ENCODE peak calls at places on chromosome 10, in eight cellular contexts. One of them, this sample, is unnamed.

GRCh38 chr10:73495884-73496674 is at the start of gene PPP3CB:
- DNase-seq in CD8-positive, alpha-beta T cell: peak
- DNase-seq in MM.1S: peak
- DNase-seq in cardiac fibroblast: peak
- DNase-seq in upper lobe of left lung: peak
- DNase-seq in Peyer's patch: peak
- DNase-seq in neural progenitor cell: peak
- DNase-seq in Calu3: peak
- DNase-seq in this sample: peak

GRCh38 chr10:123573236-123574147 is 92.7 kb upstream of the GPR26 start:
- DNase-seq in CD8-positive, alpha-beta T cell: no peak
- DNase-seq in MM.1S: peak
- DNase-seq in cardiac fibroblast: peak
- DNase-seq in upper lobe of left lung: no peak
- DNase-seq in Peyer's patch: peak
- DNase-seq in neural progenitor cell: peak
- DNase-seq in Calu3: peak
- DNase-seq in this sample: no peak

GRCh38 chr10:57786850-57787750 is 480.6 kb downstream of the IPMK start:
- DNase-seq in CD8-positive, alpha-beta T cell: no peak
- DNase-seq in MM.1S: no peak
- DNase-seq in cardiac fibroblast: no peak
- DNase-seq in upper lobe of left lung: no peak
- DNase-seq in Peyer's patch: no peak
- DNase-seq in neural progenitor cell: no peak
- DNase-seq in Calu3: no peak
- DNase-seq in this sample: no peak

GRCh38 chr10:88236121-88236743 is 346.9 kb downstream of the RNLS start:
- DNase-seq in CD8-positive, alpha-beta T cell: no peak
- DNase-seq in MM.1S: no peak
- DNase-seq in cardiac fibroblast: peak
- DNase-seq in upper lobe of left lung: no peak
- DNase-seq in Peyer's patch: no peak
- DNase-seq in neural progenitor cell: no peak
- DNase-seq in Calu3: no peak
- DNase-seq in this sample: no peak

GRCh38 chr10:3764626-3765375 is 20.2 kb downstream of the KLF6 start:
- DNase-seq in CD8-positive, alpha-beta T cell: peak
- DNase-seq in MM.1S: peak
- DNase-seq in cardiac fibroblast: no peak
- DNase-seq in upper lobe of left lung: no peak
- DNase-seq in Peyer's patch: peak
- DNase-seq in neural progenitor cell: no peak
- DNase-seq in Calu3: no peak
- DNase-seq in this sample: no peak

GRCh38 chr10:21972584-21972983 is 30.9 kb downstream of the DNAJC1 start:
- DNase-seq in CD8-positive, alpha-beta T cell: no peak
- DNase-seq in MM.1S: peak
- DNase-seq in cardiac fibroblast: no peak
- DNase-seq in upper lobe of left lung: no peak
- DNase-seq in Peyer's patch: no peak
- DNase-seq in neural progenitor cell: no peak
- DNase-seq in Calu3: no peak
- DNase-seq in this sample: no peak

GRCh38 chr10:19302117-19302516 is 253.5 kb downstream of the MALRD1 start:
- DNase-seq in CD8-positive, alpha-beta T cell: no peak
- DNase-seq in MM.1S: no peak
- DNase-seq in cardiac fibroblast: peak
- DNase-seq in upper lobe of left lung: no peak
- DNase-seq in Peyer's patch: no peak
- DNase-seq in neural progenitor cell: no peak
- DNase-seq in Calu3: no peak
- DNase-seq in this sample: no peak

GRCh38 chr10:50551894-50552293 is 71.9 kb downstream of the SGMS1 start:
- DNase-seq in CD8-positive, alpha-beta T cell: no peak
- DNase-seq in MM.1S: no peak
- DNase-seq in cardiac fibroblast: no peak
- DNase-seq in upper lobe of left lung: no peak
- DNase-seq in Peyer's patch: no peak
- DNase-seq in neural progenitor cell: no peak
- DNase-seq in Calu3: no peak
- DNase-seq in this sample: no peak

GRCh38 chr10:131881104-131881880 is 19.5 kb upstream of the PPP2R2D start:
- DNase-seq in CD8-positive, alpha-beta T cell: no peak
- DNase-seq in MM.1S: no peak
- DNase-seq in cardiac fibroblast: no peak
- DNase-seq in upper lobe of left lung: no peak
- DNase-seq in Peyer's patch: no peak
- DNase-seq in neural progenitor cell: no peak
- DNase-seq in Calu3: no peak
- DNase-seq in this sample: no peak

GRCh38 chr10:131882151-131882550 is 18.7 kb upstream of the PPP2R2D start:
- DNase-seq in CD8-positive, alpha-beta T cell: no peak
- DNase-seq in MM.1S: no peak
- DNase-seq in cardiac fibroblast: no peak
- DNase-seq in upper lobe of left lung: no peak
- DNase-seq in Peyer's patch: no peak
- DNase-seq in neural progenitor cell: no peak
- DNase-seq in Calu3: no peak
- DNase-seq in this sample: no peak

GRCh38 chr10:131876543-131876942 is 24.3 kb upstream of the PPP2R2D start:
- DNase-seq in CD8-positive, alpha-beta T cell: no peak
- DNase-seq in MM.1S: no peak
- DNase-seq in cardiac fibroblast: no peak
- DNase-seq in upper lobe of left lung: no peak
- DNase-seq in Peyer's patch: no peak
- DNase-seq in neural progenitor cell: no peak
- DNase-seq in Calu3: no peak
- DNase-seq in this sample: no peak

GRCh38 chr10:131882590-131883451 is 18.0 kb upstream of the PPP2R2D start:
- DNase-seq in CD8-positive, alpha-beta T cell: no peak
- DNase-seq in MM.1S: no peak
- DNase-seq in cardiac fibroblast: no peak
- DNase-seq in upper lobe of left lung: no peak
- DNase-seq in Peyer's patch: no peak
- DNase-seq in neural progenitor cell: no peak
- DNase-seq in Calu3: no peak
- DNase-seq in this sample: no peak

DNA sequence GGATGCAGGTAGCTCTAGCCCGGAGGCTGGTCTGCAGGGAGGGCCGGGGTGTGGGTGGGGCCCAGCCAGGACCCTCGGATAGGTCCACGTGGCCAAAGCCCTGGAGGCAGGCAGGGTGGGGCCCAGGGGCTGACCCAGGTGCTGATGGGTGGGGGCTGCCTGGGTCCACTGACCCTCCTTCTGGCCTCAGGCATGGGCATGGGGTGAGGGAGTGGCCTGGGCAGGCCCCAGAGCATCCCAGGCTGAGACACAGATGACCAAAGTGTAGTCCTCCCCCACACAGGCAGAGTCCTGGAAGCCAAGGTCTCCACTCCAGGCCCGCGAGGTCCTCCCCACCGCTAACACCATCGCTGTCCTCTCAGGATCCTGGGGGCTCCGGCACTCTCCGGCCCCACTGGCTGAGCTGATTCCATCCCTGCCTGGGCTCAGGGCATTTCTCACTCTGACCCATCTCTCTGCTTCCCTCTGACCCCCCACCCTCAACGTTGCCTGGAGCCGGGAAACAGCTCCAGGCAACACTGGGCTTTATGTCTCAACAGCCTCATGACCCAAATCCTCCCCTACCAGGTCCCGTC is 20.7 kb upstream of the PPP2R2D start:
- DNase-seq in CD8-positive, alpha-beta T cell: no peak
- DNase-seq in MM.1S: no peak
- DNase-seq in cardiac fibroblast: no peak
- DNase-seq in upper lobe of left lung: no peak
- DNase-seq in Peyer's patch: no peak
- DNase-seq in neural progenitor cell: no peak
- DNase-seq in Calu3: no peak
- DNase-seq in this sample: no peak
- TF ChIP-seq CTCF in CD8-positive, alpha-beta T cell: no peak
- TF ChIP-seq CTCF in MM.1S: no peak
- TF ChIP-seq CTCF in cardiac fibroblast: no peak
- TF ChIP-seq CTCF in upper lobe of left lung: no peak
- TF ChIP-seq CTCF in Peyer's patch: no peak
- TF ChIP-seq CTCF in neural progenitor cell: no peak
- TF ChIP-seq CTCF in Calu3: no peak
- TF ChIP-seq CTCF in this sample: no peak

GRCh38 chr10:130074639-130075038 is 36.0 kb downstream of the C10orf143 start:
- DNase-seq in CD8-positive, alpha-beta T cell: no peak
- DNase-seq in MM.1S: no peak
- DNase-seq in cardiac fibroblast: no peak
- DNase-seq in upper lobe of left lung: no peak
- DNase-seq in Peyer's patch: no peak
- DNase-seq in neural progenitor cell: no peak
- DNase-seq in Calu3: no peak
- DNase-seq in this sample: no peak
- TF ChIP-seq CTCF in CD8-positive, alpha-beta T cell: no peak
- TF ChIP-seq CTCF in MM.1S: no peak
- TF ChIP-seq CTCF in cardiac fibroblast: no peak
- TF ChIP-seq CTCF in upper lobe of left lung: no peak
- TF ChIP-seq CTCF in Peyer's patch: no peak
- TF ChIP-seq CTCF in neural progenitor cell: peak
- TF ChIP-seq CTCF in Calu3: no peak
- TF ChIP-seq CTCF in this sample: no peak

GRCh38 chr10:30587522-30588031 is 42.0 kb downstream of the LYZL2 start:
- DNase-seq in CD8-positive, alpha-beta T cell: no peak
- DNase-seq in MM.1S: peak
- DNase-seq in cardiac fibroblast: no peak
- DNase-seq in upper lobe of left lung: no peak
- DNase-seq in Peyer's patch: peak
- DNase-seq in neural progenitor cell: no peak
- DNase-seq in Calu3: peak
- DNase-seq in this sample: no peak
- TF ChIP-seq CTCF in CD8-positive, alpha-beta T cell: no peak
- TF ChIP-seq CTCF in MM.1S: no peak
- TF ChIP-seq CTCF in cardiac fibroblast: no peak
- TF ChIP-seq CTCF in upper lobe of left lung: no peak
- TF ChIP-seq CTCF in Peyer's patch: no peak
- TF ChIP-seq CTCF in neural progenitor cell: peak
- TF ChIP-seq CTCF in Calu3: no peak
- TF ChIP-seq CTCF in this sample: no peak

GRCh38 chr10:99368646-99369045 is 39.5 kb downstream of the CNNM1 start:
- DNase-seq in CD8-positive, alpha-beta T cell: no peak
- DNase-seq in MM.1S: no peak
- DNase-seq in cardiac fibroblast: no peak
- DNase-seq in upper lobe of left lung: no peak
- DNase-seq in Peyer's patch: no peak
- DNase-seq in neural progenitor cell: no peak
- DNase-seq in Calu3: no peak
- DNase-seq in this sample: no peak

GRCh38 chr10:99369126-99369525 is 40.0 kb downstream of the CNNM1 start:
- DNase-seq in CD8-positive, alpha-beta T cell: no peak
- DNase-seq in MM.1S: no peak
- DNase-seq in cardiac fibroblast: no peak
- DNase-seq in upper lobe of left lung: no peak
- DNase-seq in Peyer's patch: no peak
- DNase-seq in neural progenitor cell: no peak
- DNase-seq in Calu3: no peak
- DNase-seq in this sample: no peak

GRCh38 chr10:99369551-99369950 is 40.4 kb downstream of the CNNM1 start:
- DNase-seq in CD8-positive, alpha-beta T cell: no peak
- DNase-seq in MM.1S: no peak
- DNase-seq in cardiac fibroblast: no peak
- DNase-seq in upper lobe of left lung: no peak
- DNase-seq in Peyer's patch: no peak
- DNase-seq in neural progenitor cell: no peak
- DNase-seq in Calu3: no peak
- DNase-seq in this sample: no peak

GRCh38 chr10:99372546-99373271 is 43.6 kb downstream of the CNNM1 start:
- DNase-seq in CD8-positive, alpha-beta T cell: no peak
- DNase-seq in MM.1S: no peak
- DNase-seq in cardiac fibroblast: peak
- DNase-seq in upper lobe of left lung: no peak
- DNase-seq in Peyer's patch: no peak
- DNase-seq in neural progenitor cell: no peak
- DNase-seq in Calu3: no peak
- DNase-seq in this sample: no peak

DNA sequence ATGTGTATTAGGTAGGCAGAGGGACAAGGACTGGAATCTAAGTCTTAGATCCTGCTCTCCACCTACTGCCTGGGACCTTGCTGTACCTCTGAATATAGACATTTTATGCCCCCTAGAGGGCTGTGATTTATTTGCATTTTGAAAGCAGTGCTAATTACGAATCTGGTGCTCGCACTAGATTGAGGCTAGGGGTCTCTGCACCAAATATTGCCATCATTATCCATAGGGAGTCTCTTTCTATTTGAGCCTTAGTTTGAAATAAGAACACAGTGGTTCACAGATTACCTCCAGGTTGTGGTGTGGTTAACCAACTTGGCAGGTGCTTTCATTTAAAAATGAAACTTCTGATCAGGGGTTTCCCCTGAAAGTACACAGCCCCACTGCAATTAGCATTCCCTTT is 41.8 kb downstream of the CNNM1 start:
- DNase-seq in CD8-positive, alpha-beta T cell: no peak
- DNase-seq in MM.1S: peak
- DNase-seq in cardiac fibroblast: peak
- DNase-seq in upper lobe of left lung: no peak
- DNase-seq in Peyer's patch: no peak
- DNase-seq in neural progenitor cell: peak
- DNase-seq in Calu3: peak
- DNase-seq in this sample: no peak
- TF ChIP-seq CTCF in CD8-positive, alpha-beta T cell: no peak
- TF ChIP-seq CTCF in MM.1S: peak
- TF ChIP-seq CTCF in cardiac fibroblast: peak
- TF ChIP-seq CTCF in upper lobe of left lung: peak
- TF ChIP-seq CTCF in Peyer's patch: peak
- TF ChIP-seq CTCF in neural progenitor cell: peak
- TF ChIP-seq CTCF in Calu3: peak
- TF ChIP-seq CTCF in this sample: no peak

GRCh38 chr10:118543714-118544400 is 51.6 kb downstream of the PRLHR start:
- DNase-seq in CD8-positive, alpha-beta T cell: no peak
- DNase-seq in MM.1S: peak
- DNase-seq in cardiac fibroblast: peak
- DNase-seq in upper lobe of left lung: no peak
- DNase-seq in Peyer's patch: peak
- DNase-seq in neural progenitor cell: peak
- DNase-seq in Calu3: peak
- DNase-seq in this sample: no peak
- TF ChIP-seq CTCF in CD8-positive, alpha-beta T cell: peak
- TF ChIP-seq CTCF in MM.1S: peak
- TF ChIP-seq CTCF in cardiac fibroblast: peak
- TF ChIP-seq CTCF in upper lobe of left lung: peak
- TF ChIP-seq CTCF in Peyer's patch: peak
- TF ChIP-seq CTCF in neural progenitor cell: peak
- TF ChIP-seq CTCF in Calu3: peak
- TF ChIP-seq CTCF in this sample: peak

DNA sequence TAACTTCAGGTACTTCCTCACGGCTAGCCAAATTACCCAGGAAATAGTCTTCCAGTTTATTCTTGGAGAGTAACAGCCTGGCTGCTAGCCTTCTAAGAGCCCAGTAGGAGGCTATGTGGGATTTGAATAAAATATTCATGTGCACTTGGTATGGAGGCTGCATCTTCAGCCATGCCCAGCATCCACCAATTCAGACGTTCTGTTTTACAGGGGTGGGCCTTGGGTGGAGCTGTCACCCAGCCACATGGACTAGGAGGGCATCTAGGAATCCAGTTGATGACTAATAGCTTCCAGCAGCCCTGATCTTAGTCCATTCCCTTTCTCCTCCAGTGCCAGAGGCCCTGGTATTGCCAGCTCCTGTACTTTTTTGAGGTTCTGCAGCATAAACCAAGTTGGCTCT is 66.3 kb upstream of the ZRANB1 start:
- DNase-seq in CD8-positive, alpha-beta T cell: no peak
- DNase-seq in MM.1S: no peak
- DNase-seq in cardiac fibroblast: peak
- DNase-seq in upper lobe of left lung: no peak
- DNase-seq in Peyer's patch: no peak
- DNase-seq in neural progenitor cell: no peak
- DNase-seq in Calu3: no peak
- DNase-seq in this sample: no peak
- TF ChIP-seq CTCF in CD8-positive, alpha-beta T cell: no peak
- TF ChIP-seq CTCF in MM.1S: no peak
- TF ChIP-seq CTCF in cardiac fibroblast: peak
- TF ChIP-seq CTCF in upper lobe of left lung: no peak
- TF ChIP-seq CTCF in Peyer's patch: no peak
- TF ChIP-seq CTCF in neural progenitor cell: no peak
- TF ChIP-seq CTCF in Calu3: no peak
- TF ChIP-seq CTCF in this sample: no peak

This sample was measured in natural killer cell.